ENCODE peak calls at places on chromosomes 16 and 17, in seven cellular contexts. E, F, N, P, J, H and T are unnamed samples. For H3K36me3, the result is how much of the 10 kb centered on the place peaks cover.

GRCh38 chr17:39400547-39401411 is 647 bp downstream of the FBXL20 start:
- DNase-seq in P (peak), J (peak), H (no peak), N (peak), E (no peak), F (peak), T (peak)

GRCh38 chr16:9099131-9099625 is 7.7 kb downstream of the HAPSTR1 start:
- DNase-seq in P (no peak), H (peak), J (no peak), N (no peak), F (no peak), E (no peak), T (no peak)

GRCh38 chr17:62681061-62681938 is 53.8 kb downstream of the MRC2 start:
- DNase-seq in N (no peak), J (no peak), H (no peak), P (no peak), E (no peak), F (no peak), T (no peak)

GRCh38 chr16:77276686-77277085 is 77.5 kb downstream of the SYCE1L start:
- DNase-seq in N (no peak), P (no peak), J (no peak), F (no peak), H (no peak), E (no peak), T (no peak)

GRCh38 chr16:14013571-14014283 is 57.4 kb upstream of the MRTFB start:
- DNase-seq in H (peak), F (no peak), E (no peak), N (peak), J (peak), P (peak), T (peak)

GRCh38 chr17:40664582-40665333 is at the start of gene KRT222:
- DNase-seq in J (peak), F (no peak), P (no peak), E (no peak), H (no peak), N (no peak), T (no peak)

GRCh38 chr16:73192227-73192894 is 144.4 kb upstream of the ZFHX3 start:
- DNase-seq in J (no peak), F (no peak), H (no peak), N (no peak), P (no peak), E (no peak), T (no peak)

GRCh38 chr16:56684256-56684925 is 2.1 kb downstream of the MT1X start:
- DNase-seq in F (no peak), E (no peak), H (no peak), P (no peak), N (no peak), J (no peak), T (no peak)

GRCh38 chr16:83813818-83814653 is 6.3 kb downstream of the HSBP1 start:
- DNase-seq in N (no peak), J (peak), F (no peak), P (peak), E (no peak), H (peak), T (peak)

GRCh38 chr16:7731121-7731520 is 398.5 kb downstream of the RBFOX1 start:
- DNase-seq in E (no peak), N (no peak), F (no peak), J (no peak), P (no peak), H (no peak), T (no peak)

GRCh38 chr16:2035431-2036199 is 8.9 kb downstream of the NHERF2 start:
- DNase-seq in P (peak), F (peak), H (peak), J (no peak), E (no peak), N (peak), T (peak)

GRCh38 chr17:59811209-59811608 is 81.5 kb downstream of the TUBD1 start:
- DNase-seq in F (no peak), P (no peak), E (no peak), H (no peak), J (no peak), N (no peak), T (no peak)

GRCh38 chr16:84999200-84999599 is 12.1 kb downstream of the ZDHHC7 start:
- DNase-seq in J (no peak), H (peak), N (no peak), P (no peak), E (no peak), F (no peak), T (no peak)

GRCh38 chr16:20897897-20898296 is 2.3 kb downstream of the DCUN1D3 start:
- DNase-seq in F (no peak), E (no peak), J (peak), N (no peak), P (peak), H (peak), T (no peak)

GRCh38 chr17:55763856-55764255 is 13.0 kb downstream of the PCTP start:
- DNase-seq in N (no peak), J (no peak), E (no peak), F (no peak), H (no peak), P (peak), T (no peak)

GRCh38 chr16:7239547-7239946 is 93.1 kb upstream of the RBFOX1 start:
- DNase-seq in N (no peak), F (no peak), E (no peak), H (no peak), P (no peak), J (no peak), T (no peak)

GRCh38 chr16:26005336-26005735 is 313.6 kb downstream of the HS3ST4 start:
- DNase-seq in P (no peak), N (no peak), H (no peak), F (no peak), E (no peak), J (no peak), T (no peak)

GRCh38 chr16:64077242-64077641 is 1044.6 kb downstream of the CDH11 start:
- DNase-seq in N (no peak), F (no peak), H (no peak), E (no peak), J (no peak), P (no peak), T (no peak)

GRCh38 chr17:63694229-63694973 is 5.5 kb downstream of the LIMD2 start:
- DNase-seq in N (no peak), P (peak), F (no peak), E (no peak), J (peak), H (no peak), T (no peak)

GRCh38 chr16:48420437-48420836 is 35.2 kb upstream of the SIAH1 start:
- DNase-seq in F (no peak), N (no peak), P (no peak), E (no peak), H (no peak), J (no peak), T (no peak)

GRCh38 chr16:75322706-75323105 is 71.3 kb upstream of the BCAR1 start:
- DNase-seq in N (no peak), F (no peak), E (no peak), J (no peak), P (peak), H (peak), T (no peak)

GRCh38 chr16:86199871-86200700 is 301.1 kb downstream of the IRF8 start:
- DNase-seq in H (peak), E (no peak), N (no peak), J (no peak), P (no peak), F (no peak), T (no peak)

GRCh38 chr17:19753661-19754463 is 5.8 kb upstream of the ALDH3A1 start:
- DNase-seq in H (no peak), P (no peak), J (peak), E (no peak), F (no peak), N (peak), T (peak)

GRCh38 chr17:76529224-76529642 is 8.3 kb downstream of the CYGB start:
- DNase-seq in J (no peak), P (peak), N (peak), F (peak), E (no peak), H (peak), T (peak)

GRCh38 chr17:74527081-74527480 is 4.2 kb downstream of the CD300LB start:
- DNase-seq in F (no peak), J (no peak), N (no peak), P (no peak), E (no peak), H (no peak), T (no peak)

GRCh38 chr17:8611135-8611534 is 19.4 kb downstream of the MYH10 start:
- DNase-seq in F (no peak), E (no peak), N (no peak), J (no peak), P (peak), H (no peak), T (peak)

GRCh38 chr16:49466529-49466831 is 92.9 kb downstream of the C16orf78 start:
- DNase-seq in J (no peak), N (no peak), P (no peak), H (no peak), F (no peak), E (no peak), T (no peak)

GRCh38 chr16:74929636-74930035 is 55.3 kb downstream of the WDR59 start:
- DNase-seq in J (no peak), E (no peak), F (no peak), N (no peak), P (no peak), H (no peak), T (no peak)

GRCh38 chr16:5928476-5929055 is 831.0 kb upstream of the EEF2KMT start:
- DNase-seq in P (no peak), H (no peak), N (no peak), J (peak), F (no peak), E (no peak), T (no peak)

GRCh38 chr17:81295678-81296381 is 723 bp upstream of the SLC38A10 start:
- DNase-seq in P (peak), H (peak), E (no peak), J (peak), N (no peak), F (no peak), T (no peak)

GRCh38 chr17:60231691-60232090 is 81.9 kb downstream of the CA4 start:
- DNase-seq in N (no peak), P (peak), E (no peak), H (peak), F (no peak), J (no peak), T (no peak)

GRCh38 chr16:89374393-89374948 is 115.9 kb downstream of the ANKRD11 start:
- DNase-seq in E (no peak), F (no peak), J (peak), H (peak), P (no peak), N (no peak), T (no peak)

GRCh38 chr16:76535-77272 is 1.3 kb upstream of the MPG start:
- DNase-seq in J (no peak), H (peak), N (peak), E (no peak), P (peak), F (peak), T (peak)

DNA sequence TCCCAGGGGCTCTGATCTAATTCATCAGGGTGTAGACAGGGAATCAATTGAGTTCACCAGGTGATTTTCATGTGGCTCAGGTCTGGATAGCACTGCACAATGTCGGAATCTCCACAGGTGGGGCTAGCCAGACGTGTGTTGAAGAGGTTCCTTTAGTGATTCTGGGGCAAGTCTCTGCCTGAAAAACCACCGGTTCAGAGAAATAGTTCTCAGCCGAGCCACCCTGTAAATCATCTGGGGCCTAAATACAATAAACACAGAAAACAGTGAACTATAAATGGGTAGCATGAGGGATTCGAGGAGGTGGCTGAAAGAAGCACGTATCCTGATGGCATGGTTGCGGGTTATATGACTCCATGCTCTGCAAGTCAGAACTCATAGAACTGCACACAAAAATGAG is 21.3 kb downstream of the ASPA start:
- DNase-seq in P (no peak), F (no peak), H (no peak), N (no peak), E (no peak), J (no peak), T (no peak)
- TF ChIP-seq CTCF in P (no peak), F (no peak), H (no peak), N (no peak), E (no peak), J (no peak), T (no peak)

DNA sequence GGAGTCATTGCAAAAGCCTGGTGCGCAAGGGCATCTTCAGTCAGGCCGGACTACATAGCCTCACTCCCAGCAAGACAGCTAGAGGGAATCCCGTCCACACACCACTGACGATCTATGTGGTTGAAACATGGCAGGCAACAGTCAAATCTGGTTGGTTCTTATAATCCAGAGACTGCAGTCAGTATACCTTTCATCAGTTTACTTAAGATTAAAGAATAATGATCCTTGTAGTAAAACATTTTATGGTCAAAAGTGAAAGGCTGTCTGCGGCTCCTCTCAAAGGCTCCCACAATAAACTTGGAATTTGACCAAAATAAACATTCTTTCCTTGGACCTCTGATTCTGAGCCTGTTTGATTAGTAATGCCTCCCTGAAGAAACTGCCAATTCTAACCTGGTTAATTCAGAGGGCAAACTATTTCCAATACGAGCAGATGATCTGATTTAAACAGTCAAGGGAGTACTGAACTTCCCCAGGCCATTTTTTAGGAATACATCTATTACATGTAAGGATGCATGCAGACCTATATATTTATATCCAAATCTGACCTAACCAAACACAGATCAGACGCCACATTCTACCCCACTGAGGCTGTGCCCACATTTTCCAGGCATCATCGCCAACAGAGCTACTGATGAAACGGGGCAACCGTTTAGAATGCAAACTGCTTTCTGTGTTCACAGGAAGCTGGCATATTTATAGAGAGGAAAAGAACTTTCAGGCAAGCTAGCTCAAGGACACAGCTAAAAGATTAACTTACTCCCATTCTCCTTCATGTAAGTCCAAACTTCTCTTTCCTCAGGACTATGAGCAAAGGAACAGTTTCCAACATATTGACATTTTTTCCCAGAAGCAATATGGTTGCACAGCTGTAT is 15.3 kb upstream of the TXNDC11 start:
- DNase-seq in J (no peak), H (peak), P (peak), N (no peak), F (no peak), E (no peak), T (no peak)
- H3K27ac ChIP-seq in J (no peak), H (no peak), P (no peak), N (no peak), F (no peak), E (peak), T (peak)

GRCh38 chr17:71780596-71780995 is 340.2 kb upstream of the SOX9 start:
- DNase-seq in P (no peak), N (no peak), F (no peak), E (no peak), J (no peak), H (no peak), T (no peak)
- H3K36me3 ChIP-seq in P (under half), N (under half), F (under half), E (under half), J (under half), H (under half), T (under half)

GRCh38 chr16:47049901-47050583 is 76.6 kb upstream of the DNAJA2 start:
- DNase-seq in H (no peak), E (no peak), P (no peak), J (no peak), N (no peak), F (no peak), T (no peak)
- TF ChIP-seq CTCF in H (no peak), E (no peak), P (no peak), J (peak), N (no peak), F (no peak), T (no peak)

GRCh38 chr17:29612094-29612403 is 10.7 kb downstream of the CORO6 start:
- DNase-seq in F (no peak), N (no peak), E (no peak), H (no peak), P (no peak), J (no peak), T (no peak)

GRCh38 chr17:29607557-29608195 is 14.7 kb downstream of the ANKRD13B start:
- DNase-seq in H (no peak), E (no peak), N (no peak), F (no peak), J (no peak), P (no peak), T (peak)

GRCh38 chr17:29611351-29612093 is 11.2 kb downstream of the CORO6 start:
- DNase-seq in J (no peak), E (no peak), N (no peak), F (no peak), P (no peak), H (no peak), T (peak)

GRCh38 chr17:29610395-29610794 is 12.3 kb downstream of the CORO6 start:
- DNase-seq in N (no peak), J (no peak), H (no peak), P (no peak), E (no peak), F (no peak), T (peak)

GRCh38 chr17:29608986-29609385 is 13.7 kb downstream of the CORO6 start:
- DNase-seq in P (no peak), N (no peak), H (no peak), E (no peak), J (no peak), F (no peak), T (no peak)
- H3K27ac ChIP-seq in P (no peak), N (no peak), H (no peak), E (no peak), J (no peak), F (no peak), T (no peak)

GRCh38 chr17:65051922-65052321 is 4.6 kb downstream of the GNA13 start:
- DNase-seq in P (no peak), E (no peak), J (no peak), H (no peak), F (no peak), N (no peak), T (no peak)

GRCh38 chr17:65054602-65055001 is 1.9 kb downstream of the GNA13 start:
- DNase-seq in H (no peak), F (no peak), J (no peak), N (no peak), E (no peak), P (no peak), T (no peak)

GRCh38 chr17:65053354-65053881 is 3.1 kb downstream of the GNA13 start:
- DNase-seq in J (no peak), P (no peak), E (no peak), N (no peak), F (no peak), H (no peak), T (no peak)

GRCh38 chr17:65050438-65050837 is 6.1 kb downstream of the GNA13 start:
- DNase-seq in P (no peak), H (no peak), J (no peak), N (no peak), F (no peak), E (no peak), T (no peak)

DNA sequence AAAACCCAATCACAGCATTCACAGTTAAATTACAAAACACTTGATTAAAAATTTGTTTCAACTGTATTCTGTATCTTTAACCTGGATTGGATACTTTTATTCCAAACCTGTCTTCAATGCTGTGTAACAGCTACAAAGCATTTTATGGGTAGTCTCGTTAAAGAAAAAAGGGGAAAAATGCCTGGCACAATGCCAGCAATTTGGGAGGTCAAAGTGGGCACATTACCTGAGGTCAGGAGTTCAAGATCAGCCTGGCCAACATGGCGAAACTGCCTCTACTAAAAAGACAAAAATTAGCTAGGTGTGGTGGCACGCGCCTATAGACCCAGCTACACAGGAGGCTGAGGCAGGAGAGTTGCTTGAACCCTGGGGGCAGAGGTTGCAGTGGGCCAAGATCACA is 4.0 kb downstream of the GNA13 start:
- DNase-seq in J (no peak), H (no peak), E (no peak), N (no peak), P (no peak), F (no peak), T (no peak)
- H3K36me3 ChIP-seq in J (under half), H (under half), E (under half), N (under half), P (under half), F (under half), T (under half)

GRCh38 chr17:28276011-28276410 is 43.0 kb upstream of the TMEM97 start:
- DNase-seq in H (no peak), F (no peak), N (no peak), E (no peak), J (no peak), P (no peak), T (no peak)
- TF ChIP-seq CTCF in H (no peak), F (no peak), N (no peak), E (no peak), J (no peak), P (no peak), T (no peak)

GRCh38 chr17:50681260-50682200 is 26.2 kb downstream of the ANKRD40 start:
- DNase-seq in J (peak), H (peak), F (no peak), E (no peak), N (no peak), P (peak), T (peak)

GRCh38 chr17:50684288-50684611 is 23.5 kb downstream of the ANKRD40 start:
- DNase-seq in E (no peak), F (no peak), J (no peak), H (no peak), N (no peak), P (no peak), T (no peak)

GRCh38 chr17:50682441-50682840 is 25.3 kb downstream of the ANKRD40 start:
- DNase-seq in J (no peak), E (no peak), H (no peak), F (no peak), P (no peak), N (no peak), T (peak)

GRCh38 chr17:50683434-50684287 is 24.1 kb downstream of the ANKRD40 start:
- DNase-seq in E (no peak), N (no peak), P (no peak), F (no peak), J (no peak), H (no peak), T (peak)

DNA sequence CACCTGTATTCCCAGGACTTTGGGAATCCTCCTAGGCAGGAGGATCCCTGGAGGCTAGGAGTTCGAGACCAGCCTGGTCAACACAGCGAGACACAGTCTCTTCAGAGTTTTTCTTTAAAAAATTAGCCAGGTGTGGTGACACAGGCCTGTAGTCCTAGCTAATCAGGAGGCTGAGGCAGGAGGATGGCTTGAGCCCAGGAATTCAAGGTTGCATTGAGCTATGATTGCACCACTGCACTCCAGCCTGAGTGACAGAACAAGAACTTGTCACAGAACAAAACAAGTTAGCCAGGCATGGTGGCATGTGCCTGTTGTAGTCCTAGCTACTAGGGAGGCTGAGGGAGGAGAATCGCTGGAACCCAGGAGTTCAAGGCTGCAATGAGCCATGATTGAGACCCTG is 24.8 kb downstream of the ANKRD40 start:
- DNase-seq in P (no peak), N (no peak), E (no peak), H (no peak), J (no peak), F (no peak), T (no peak)
- H3K27ac ChIP-seq in P (no peak), N (no peak), E (no peak), H (no peak), J (no peak), F (no peak), T (no peak)